ENCODE peak calls at places on chromosomes 1 and 21, in seven cellular contexts. S is ACHN; J is amniotic stem cell; D is AG08396; Q is HFFc6; T is activated naive CD4-positive, alpha-beta T cell; A is Calu3. C is an unnamed sample.

GRCh38 chr1:231969078-231969477 is 342.5 kb downstream of the DISC1 start:
- DNase-seq in S (no peak), T (no peak), Q (no peak), J (no peak), D (no peak), A (no peak), C (no peak)

GRCh38 chr1:216902669-216903388 is 179.6 kb upstream of the ESRRG start:
- DNase-seq in A (peak; percentile 50), S (no peak), D (peak; percentile 9), J (no peak), T (no peak), Q (no peak), C (no peak)

GRCh38 chr1:7386226-7387052 is 384.7 kb upstream of the VAMP3 start:
- DNase-seq in Q (no peak), S (no peak), T (no peak), D (no peak), J (no peak), A (no peak), C (no peak)

GRCh38 chr1:150971583-150972416 is 2.8 kb downstream of the CERS2 start:
- DNase-seq in Q (no peak), D (peak; percentile 34), T (no peak), S (peak; percentile 24), A (no peak), J (no peak), C (peak; percentile 57)

GRCh38 chr1:168470821-168471473 is 72.8 kb downstream of the XCL2 start:
- DNase-seq in A (peak; percentile 56), D (peak; percentile 58), J (peak; percentile 89), Q (peak; percentile 94), T (no peak), S (peak; percentile 96), C (no peak)

GRCh38 chr21:41536076-41536826 is 28.3 kb upstream of the TMPRSS2 start:
- DNase-seq in A (peak; percentile 85), D (no peak), J (no peak), S (no peak), Q (no peak), T (no peak), C (no peak)

GRCh38 chr1:206039046-206039929 is 13.7 kb upstream of the RHEX start:
- DNase-seq in S (no peak), T (no peak), D (no peak), A (no peak), J (no peak), Q (no peak), C (no peak)

GRCh38 chr1:26697978-26698849 is 2.4 kb downstream of the ARID1A start:
- DNase-seq in A (peak; percentile 35), J (peak; percentile 84), Q (peak; percentile 97), S (peak; percentile 87), T (no peak), D (peak; percentile 91), C (peak; percentile 84)

GRCh38 chr1:83901547-83902155 is 97.3 kb downstream of the TTLL7 start:
- DNase-seq in S (no peak), T (no peak), J (peak; percentile 9), D (peak; percentile 50), Q (peak; percentile 88), A (peak; percentile 60), C (no peak)

GRCh38 chr21:36647279-36648093 is 51.4 kb upstream of the SIM2 start:
- DNase-seq in J (no peak), T (no peak), A (peak; percentile 35), S (peak; percentile 40), Q (peak; percentile 17), D (no peak), C (no peak)

GRCh38 chr21:43979654-43980053 is 32.5 kb upstream of the TRAPPC10 start:
- DNase-seq in A (no peak), T (no peak), S (no peak), D (no peak), J (no peak), Q (no peak), C (no peak)

GRCh38 chr1:225694151-225694603 is 41.3 kb upstream of the ENAH start:
- DNase-seq in J (no peak), A (peak; percentile 16), T (no peak), S (no peak), D (no peak), Q (no peak), C (no peak)

GRCh38 chr1:59359325-59359724 is 62.4 kb downstream of the FGGY start:
- DNase-seq in A (no peak), S (no peak), J (no peak), D (no peak), T (no peak), Q (no peak), C (no peak)

GRCh38 chr1:229087339-229087738 is 183.6 kb upstream of the RAB4A start:
- DNase-seq in Q (no peak), D (no peak), S (no peak), A (no peak), T (no peak), J (no peak), C (no peak)

GRCh38 chr1:119347858-119348257 is 20.7 kb upstream of the HAO2 start:
- DNase-seq in J (no peak), S (no peak), Q (no peak), A (no peak), T (no peak), D (no peak), C (no peak)

GRCh38 chr1:18922319-18922726 is 20.0 kb upstream of the ALDH4A1 start:
- DNase-seq in S (no peak), D (peak; percentile 88), T (no peak), Q (peak; percentile 83), J (peak; percentile 62), A (no peak), C (no peak)

GRCh38 chr21:43634618-43635017 is 24.7 kb downstream of the HSF2BP start:
- DNase-seq in D (no peak), A (no peak), J (no peak), S (no peak), Q (peak; percentile 39), T (no peak), C (no peak)

GRCh38 chr1:15826810-15827507 is 19.5 kb upstream of the UQCRHL start:
- DNase-seq in S (no peak), T (no peak), A (no peak), D (no peak), Q (no peak), J (no peak), C (no peak)

GRCh38 chr1:202192770-202193613 is 607 bp upstream of the LGR6 start:
- DNase-seq in D (peak; percentile 80), A (peak; percentile 81), T (peak; percentile 34), S (peak; percentile 57), Q (peak; percentile 17), J (peak; percentile 42), C (peak; percentile 78)

GRCh38 chr1:57711326-57711725 is 287.5 kb upstream of the DAB1 start:
- DNase-seq in A (no peak), S (no peak), Q (no peak), T (no peak), D (no peak), J (no peak), C (no peak)

C was measured in NAMALWA.